ENCODE peak calls at places on chromosomes 12 and 14, in six cellular contexts. C is colonic mucosa, P is 8988T, L is C1 segment of cervical spinal cord, A is mesendoderm, K is SW480. Y is an unnamed sample.

GRCh38 chr12:54658306-54659264 is 10.4 kb upstream of the DCD start:
- DNase-seq in C (peak), P (peak), L (no peak), A (peak), K (peak), Y (no peak)

GRCh38 chr12:26239127-26239500 is 43.7 kb downstream of the SSPN start:
- DNase-seq in C (no peak), P (no peak), L (no peak), A (no peak), K (no peak), Y (no peak)

GRCh38 chr12:128459067-128459466 is 192.1 kb downstream of the TMEM132C start:
- DNase-seq in C (no peak), P (no peak), L (no peak), A (peak), K (no peak), Y (no peak)

GRCh38 chr12:100953217-100953616 is 158.6 kb downstream of the ANO4 start:
- DNase-seq in C (no peak), P (no peak), L (no peak), A (no peak), K (no peak), Y (no peak)

GRCh38 chr14:93013368-93013719 is 90.4 kb downstream of the CHGA start:
- DNase-seq in C (no peak), P (no peak), L (no peak), A (no peak), K (peak), Y (no peak)

GRCh38 chr12:124862768-124863408 is 776 bp downstream of the SCARB1 start:
- DNase-seq in C (peak), P (peak), L (no peak), A (peak), K (peak), Y (no peak)

GRCh38 chr12:4323400-4323799 is 2.4 kb downstream of the TIGAR start:
- DNase-seq in C (no peak), P (no peak), L (no peak), A (no peak), K (no peak), Y (no peak)

GRCh38 chr12:132825861-132826260 is 2.8 kb downstream of the GOLGA3 start:
- DNase-seq in C (no peak), P (no peak), L (no peak), A (no peak), K (no peak), Y (no peak)

GRCh38 chr14:68667313-68667791 is 125.5 kb downstream of the ZFP36L1 start:
- DNase-seq in C (no peak), P (no peak), L (no peak), A (no peak), K (no peak), Y (no peak)